ENCODE peak calls at places on chromosomes 6 and 20, in seven cellular contexts. One of them, this sample, is unnamed.

GRCh38 chr6:166655251-166655650 is 28.2 kb upstream of the RPS6KA2 start:
- DNase-seq in T-helper 1 cell: no peak
- DNase-seq in GM23338: no peak
- DNase-seq in SHP77: no peak
- DNase-seq in adrenal gland: no peak
- DNase-seq in AG04449: no peak
- DNase-seq in fibroblast of the aortic adventitia: no peak
- DNase-seq in this sample: no peak

GRCh38 chr6:116572162-116572561 is 858 bp downstream of the RWDD1 start:
- DNase-seq in fibroblast of the aortic adventitia: peak
- DNase-seq in AG04449: no peak
- DNase-seq in T-helper 1 cell: peak
- DNase-seq in adrenal gland: no peak
- DNase-seq in GM23338: no peak
- DNase-seq in SHP77: no peak
- DNase-seq in this sample: no peak

GRCh38 chr6:158160932-158161539 is 7.0 kb downstream of the SERAC1 start:
- DNase-seq in AG04449: no peak
- DNase-seq in fibroblast of the aortic adventitia: peak
- DNase-seq in T-helper 1 cell: no peak
- DNase-seq in SHP77: no peak
- DNase-seq in GM23338: no peak
- DNase-seq in adrenal gland: no peak
- DNase-seq in this sample: no peak

GRCh38 chr6:157717266-157717870 is 105.7 kb upstream of the SNX9 start:
- DNase-seq in SHP77: no peak
- DNase-seq in fibroblast of the aortic adventitia: no peak
- DNase-seq in AG04449: no peak
- DNase-seq in adrenal gland: no peak
- DNase-seq in T-helper 1 cell: no peak
- DNase-seq in GM23338: no peak
- DNase-seq in this sample: no peak

GRCh38 chr6:42221546-42221945 is 3.9 kb upstream of the MRPS10 start:
- DNase-seq in fibroblast of the aortic adventitia: no peak
- DNase-seq in adrenal gland: no peak
- DNase-seq in AG04449: no peak
- DNase-seq in SHP77: no peak
- DNase-seq in T-helper 1 cell: no peak
- DNase-seq in GM23338: no peak
- DNase-seq in this sample: no peak

GRCh38 chr6:42777126-42777822 is 4.6 kb upstream of the BICRAL start:
- DNase-seq in AG04449: no peak
- DNase-seq in adrenal gland: no peak
- DNase-seq in fibroblast of the aortic adventitia: peak
- DNase-seq in T-helper 1 cell: no peak
- DNase-seq in GM23338: no peak
- DNase-seq in SHP77: no peak
- DNase-seq in this sample: no peak

GRCh38 chr6:157996201-157996712 is 14.6 kb downstream of the SYNJ2 start:
- DNase-seq in GM23338: no peak
- DNase-seq in T-helper 1 cell: no peak
- DNase-seq in SHP77: no peak
- DNase-seq in AG04449: no peak
- DNase-seq in adrenal gland: no peak
- DNase-seq in fibroblast of the aortic adventitia: no peak
- DNase-seq in this sample: no peak

GRCh38 chr6:137188855-137189254 is 15.4 kb upstream of the IL22RA2 start:
- DNase-seq in fibroblast of the aortic adventitia: no peak
- DNase-seq in AG04449: no peak
- DNase-seq in T-helper 1 cell: no peak
- DNase-seq in adrenal gland: no peak
- DNase-seq in SHP77: no peak
- DNase-seq in GM23338: peak
- DNase-seq in this sample: no peak

GRCh38 chr6:42131531-42131930 is 10.9 kb downstream of the C6orf132 start:
- DNase-seq in adrenal gland: no peak
- DNase-seq in SHP77: no peak
- DNase-seq in GM23338: no peak
- DNase-seq in fibroblast of the aortic adventitia: peak
- DNase-seq in T-helper 1 cell: no peak
- DNase-seq in AG04449: no peak
- DNase-seq in this sample: no peak

GRCh38 chr6:43771210-43771857 is 1.3 kb downstream of the VEGFA start:
- DNase-seq in AG04449: no peak
- DNase-seq in SHP77: peak
- DNase-seq in GM23338: peak
- DNase-seq in T-helper 1 cell: no peak
- DNase-seq in adrenal gland: peak
- DNase-seq in fibroblast of the aortic adventitia: peak
- DNase-seq in this sample: no peak

GRCh38 chr6:112511441-112511840 is 164.3 kb downstream of the RFPL4B start:
- DNase-seq in T-helper 1 cell: no peak
- DNase-seq in AG04449: no peak
- DNase-seq in GM23338: no peak
- DNase-seq in adrenal gland: no peak
- DNase-seq in fibroblast of the aortic adventitia: no peak
- DNase-seq in SHP77: no peak
- DNase-seq in this sample: no peak

GRCh38 chr6:112286010-112286409 is 31.6 kb upstream of the LAMA4 start:
- DNase-seq in AG04449: no peak
- DNase-seq in adrenal gland: no peak
- DNase-seq in fibroblast of the aortic adventitia: no peak
- DNase-seq in SHP77: no peak
- DNase-seq in T-helper 1 cell: peak
- DNase-seq in GM23338: no peak
- DNase-seq in this sample: no peak

GRCh38 chr6:54204921-54205511 is 93.8 kb downstream of the MLIP start:
- DNase-seq in GM23338: no peak
- DNase-seq in fibroblast of the aortic adventitia: peak
- DNase-seq in AG04449: no peak
- DNase-seq in adrenal gland: no peak
- DNase-seq in SHP77: peak
- DNase-seq in T-helper 1 cell: no peak
- DNase-seq in this sample: no peak

GRCh38 chr20:62723768-62724420 is 15.3 kb downstream of the NTSR1 start:
- DNase-seq in GM23338: no peak
- DNase-seq in AG04449: no peak
- DNase-seq in T-helper 1 cell: no peak
- DNase-seq in SHP77: no peak
- DNase-seq in fibroblast of the aortic adventitia: no peak
- DNase-seq in adrenal gland: no peak
- DNase-seq in this sample: no peak

GRCh38 chr6:149545258-149545753 is 537 bp downstream of the PPIL4 start:
- DNase-seq in AG04449: no peak
- DNase-seq in fibroblast of the aortic adventitia: peak
- DNase-seq in GM23338: peak
- DNase-seq in adrenal gland: peak
- DNase-seq in SHP77: no peak
- DNase-seq in T-helper 1 cell: peak
- DNase-seq in this sample: no peak

GRCh38 chr6:72783667-72784066 is 161.8 kb downstream of the KCNQ5 start:
- DNase-seq in adrenal gland: no peak
- DNase-seq in T-helper 1 cell: no peak
- DNase-seq in AG04449: peak
- DNase-seq in GM23338: no peak
- DNase-seq in SHP77: no peak
- DNase-seq in fibroblast of the aortic adventitia: peak
- DNase-seq in this sample: no peak

GRCh38 chr6:8539446-8539845 is 104.1 kb upstream of the SLC35B3 start:
- DNase-seq in SHP77: peak
- DNase-seq in GM23338: peak
- DNase-seq in fibroblast of the aortic adventitia: peak
- DNase-seq in adrenal gland: no peak
- DNase-seq in T-helper 1 cell: no peak
- DNase-seq in AG04449: no peak
- DNase-seq in this sample: peak

GRCh38 chr6:156917213-156917612 is 140.0 kb downstream of the ARID1B start:
- DNase-seq in GM23338: no peak
- DNase-seq in T-helper 1 cell: no peak
- DNase-seq in fibroblast of the aortic adventitia: no peak
- DNase-seq in SHP77: no peak
- DNase-seq in AG04449: no peak
- DNase-seq in adrenal gland: no peak
- DNase-seq in this sample: no peak